ENCODE peak calls at places on chromosome 2, in five cellular contexts. K, S, J, Y and X are unnamed samples.
A peak's percentile ranks its signal among the peaks of the same experiment; 100 is the strongest.

GRCh38 chr2:219521066-219521880 is 7.0 kb downstream of the ASIC4 start:
- DNase-seq in K (peak; percentile 45), S (no peak), J (no peak), Y (no peak), X (no peak)

GRCh38 chr2:152477347-152478092 is 142.5 kb downstream of the FMNL2 start:
- DNase-seq in K (no peak), S (no peak), J (no peak), Y (no peak), X (no peak)

GRCh38 chr2:47809903-47810302 is 27.0 kb downstream of the MSH6 start:
- DNase-seq in K (no peak), S (no peak), J (no peak), Y (no peak), X (no peak)

GRCh38 chr2:40348038-40348437 is 103.9 kb downstream of the SLC8A1 start:
- DNase-seq in K (no peak), S (no peak), J (no peak), Y (no peak), X (no peak)

GRCh38 chr2:191311627-191312026 is 66.4 kb downstream of the MYO1B start:
- DNase-seq in K (no peak), S (no peak), J (no peak), Y (no peak), X (no peak)

GRCh38 chr2:85134255-85135065 is 1.3 kb downstream of the TCF7L1 start:
- DNase-seq in K (peak; percentile 57), S (peak; percentile 16), J (peak; percentile 73), Y (no peak), X (peak; percentile 89)

GRCh38 chr2:68732533-68732932 is 2.1 kb upstream of the ARHGAP25 start:
- DNase-seq in K (no peak), S (no peak), J (no peak), Y (no peak), X (no peak)

GRCh38 chr2:240021488-240022104 is 3.5 kb downstream of the NDUFA10 start:
- DNase-seq in K (peak; percentile 61), S (peak; percentile 38), J (peak; percentile 36), Y (no peak), X (no peak)

GRCh38 chr2:29241955-29242565 is 126.8 kb downstream of the CLIP4 start:
- DNase-seq in K (no peak), S (no peak), J (no peak), Y (no peak), X (no peak)

GRCh38 chr2:73111300-73112025 is 1.3 kb downstream of the RAB11FIP5 start:
- DNase-seq in K (no peak), S (no peak), J (peak; percentile 51), Y (no peak), X (peak; percentile 89)

GRCh38 chr2:179435021-179435420 is 170.4 kb upstream of the SESTD1 start:
- DNase-seq in K (no peak), S (no peak), J (no peak), Y (no peak), X (no peak)

GRCh38 chr2:240896871-240897692 is 1.1 kb upstream of the MAB21L4 start:
- DNase-seq in K (peak; percentile 11), S (peak; percentile 43), J (no peak), Y (no peak), X (no peak)

GRCh38 chr2:239328306-239329191 is 72.3 kb downstream of the HDAC4 start:
- DNase-seq in K (peak; percentile 83), S (no peak), J (peak; percentile 92), Y (no peak), X (no peak)

GRCh38 chr2:240812721-240813120 is 7.3 kb downstream of the KIF1A start:
- DNase-seq in K (no peak), S (peak; percentile 12), J (peak; percentile 6), Y (no peak), X (no peak)

GRCh38 chr2:181483876-181484275 is 26.7 kb downstream of the ITGA4 start:
- DNase-seq in K (no peak), S (no peak), J (no peak), Y (no peak), X (no peak)

GRCh38 chr2:59000796-59001195 is 759.7 kb upstream of the FANCL start:
- DNase-seq in K (no peak), S (no peak), J (no peak), Y (no peak), X (no peak)

GRCh38 chr2:70890469-70891065 is 45.1 kb upstream of the ATP6V1B1 start:
- DNase-seq in K (no peak), S (no peak), J (no peak), Y (no peak), X (no peak)
- TF ChIP-seq CTCF in K (no peak), S (no peak), J (no peak), Y (peak; percentile 7), X (no peak)

GRCh38 chr2:37917281-37918228 is 7.5 kb upstream of the RMDN2 start:
- DNase-seq in K (no peak), S (no peak), J (no peak), Y (no peak), X (no peak)

GRCh38 chr2:37914340-37914739 is 10.7 kb upstream of the RMDN2 start:
- DNase-seq in K (no peak), S (no peak), J (no peak), Y (no peak), X (no peak)

GRCh38 chr2:37918742-37919186 is 6.3 kb upstream of the RMDN2 start:
- DNase-seq in K (no peak), S (no peak), J (no peak), Y (no peak), X (no peak)

GRCh38 chr2:37915773-37916172 is 9.3 kb upstream of the RMDN2 start:
- DNase-seq in K (no peak), S (no peak), J (no peak), Y (no peak), X (no peak)

DNA sequence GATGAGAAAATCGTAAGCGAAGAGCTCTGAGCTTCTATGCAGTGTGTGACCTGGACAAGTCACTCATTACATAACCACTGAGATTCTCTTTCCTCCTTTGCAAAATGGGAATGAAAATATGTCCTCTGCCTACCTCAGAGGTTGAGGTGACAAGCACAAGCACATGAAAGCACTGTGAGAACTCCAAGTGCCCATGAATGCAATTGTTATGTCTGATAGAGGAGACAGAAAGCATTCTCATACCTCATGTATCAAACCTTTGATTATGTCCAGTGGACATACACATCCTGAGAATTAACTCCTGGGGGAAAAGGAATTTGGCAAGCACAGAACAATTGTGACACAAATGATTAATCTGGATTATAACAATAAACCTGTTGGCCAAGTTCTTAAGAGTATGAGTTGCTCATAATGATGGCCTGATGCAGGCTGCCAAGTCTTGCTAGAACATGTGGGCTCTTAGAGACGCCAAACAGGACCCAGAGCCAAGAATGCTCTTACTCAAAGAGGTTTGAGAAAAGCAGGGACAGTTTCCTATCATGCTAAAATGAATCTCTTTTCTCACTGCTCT is 8.5 kb upstream of the RMDN2 start:
- DNase-seq in K (no peak), S (no peak), J (no peak), Y (no peak), X (no peak)
- TF ChIP-seq CTCF in K (no peak), S (no peak), J (no peak), Y (no peak), X (no peak)

GRCh38 chr2:16639431-16639830 is 26.2 kb downstream of the CYRIA start:
- DNase-seq in K (no peak), S (no peak), J (no peak), Y (no peak), X (peak; percentile 15)

GRCh38 chr2:16632615-16633014 is 33.0 kb downstream of the CYRIA start:
- DNase-seq in K (no peak), S (no peak), J (no peak), Y (no peak), X (peak; percentile 25)

GRCh38 chr2:16638941-16639340 is 26.7 kb downstream of the CYRIA start:
- DNase-seq in K (no peak), S (no peak), J (no peak), Y (no peak), X (no peak)

GRCh38 chr2:16633632-16634430 is 31.8 kb downstream of the CYRIA start:
- DNase-seq in K (no peak), S (no peak), J (no peak), Y (no peak), X (peak; percentile 83)

GRCh38 chr2:16635796-16636699 is 29.6 kb downstream of the CYRIA start:
- DNase-seq in K (no peak), S (no peak), J (no peak), Y (no peak), X (no peak)
- TF ChIP-seq CTCF in K (no peak), S (no peak), J (no peak), Y (no peak), X (no peak)

DNA sequence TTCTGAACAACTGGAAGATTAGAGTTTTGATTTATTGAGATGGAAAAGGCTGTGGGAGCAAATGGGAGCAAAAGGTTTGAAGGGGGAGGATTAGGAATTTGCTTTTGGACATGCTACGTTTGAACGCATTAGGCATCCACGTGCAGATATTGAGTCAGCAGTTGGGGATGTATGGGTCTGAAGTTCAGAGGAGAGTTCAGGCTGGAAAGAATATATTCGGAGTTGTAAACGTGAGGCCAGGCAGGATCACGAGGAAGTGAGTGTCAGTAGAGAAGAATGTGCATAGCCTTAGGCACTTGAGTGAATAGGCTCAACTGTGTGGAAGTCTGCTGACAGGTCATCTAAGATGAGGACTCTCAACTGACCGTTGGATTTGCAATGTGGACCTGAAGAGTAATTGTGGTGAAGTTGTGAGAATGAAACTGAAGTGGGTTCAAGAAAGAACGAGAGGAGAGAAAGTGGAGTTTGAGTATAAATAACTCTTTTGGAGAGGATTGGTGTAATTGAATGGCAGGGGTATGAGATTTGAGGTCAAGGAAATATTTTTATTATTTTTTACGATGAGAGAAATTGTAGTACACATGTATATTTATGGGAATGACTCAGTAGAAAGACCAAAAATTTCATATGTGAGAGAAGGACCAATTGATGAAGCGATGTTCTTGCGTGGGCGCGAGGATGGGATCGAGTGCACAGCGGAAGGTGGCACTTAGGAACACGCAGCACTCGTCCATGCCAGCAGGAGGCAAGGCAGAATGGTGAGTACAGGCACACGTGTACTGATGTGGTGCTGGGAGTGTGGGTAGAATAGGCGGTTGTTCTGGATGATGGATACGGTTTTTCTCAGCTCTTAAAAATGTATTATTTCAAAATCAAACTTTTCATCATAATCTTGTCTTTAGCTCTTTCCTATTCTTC is 40.5 kb upstream of the POLE4 start:
- DNase-seq in K (no peak), S (no peak), J (no peak), Y (no peak), X (no peak)
- TF ChIP-seq CTCF in K (no peak), S (no peak), J (no peak), Y (no peak), X (no peak)

GRCh38 chr2:56583796-56584313 is 400.1 kb downstream of the CCDC85A start:
- DNase-seq in K (no peak), S (no peak), J (no peak), Y (no peak), X (no peak)
- TF ChIP-seq CTCF in K (no peak), S (no peak), J (no peak), Y (no peak), X (no peak)

GRCh38 chr2:104415284-104415683 is 438.6 kb upstream of the POU3F3 start:
- DNase-seq in K (no peak), S (no peak), J (no peak), Y (no peak), X (no peak)

GRCh38 chr2:104413890-104414289 is 440.0 kb upstream of the POU3F3 start:
- DNase-seq in K (no peak), S (no peak), J (no peak), Y (no peak), X (no peak)

GRCh38 chr2:104408266-104408665 is 445.6 kb upstream of the POU3F3 start:
- DNase-seq in K (no peak), S (no peak), J (no peak), Y (no peak), X (no peak)

GRCh38 chr2:104412384-104412783 is 441.5 kb upstream of the POU3F3 start:
- DNase-seq in K (no peak), S (no peak), J (no peak), Y (no peak), X (no peak)
- TF ChIP-seq CTCF in K (peak; percentile 58), S (peak; percentile 31), J (no peak), Y (peak; percentile 79), X (no peak)